ENCODE peak calls at places on chromosome 3, in seven cellular contexts. One of them, this sample, is unnamed.

GRCh38 chr3:127618891-127619290 is 10.1 kb upstream of the PODXL2 start:
- DNase-seq in left ventricle myocardium superior: no peak
- DNase-seq in SK-N-DZ: no peak
- DNase-seq in activated CD8-positive, alpha-beta T cell treated with anti-CD3 and anti-CD28 coated beads, Interleukin-2, amount 10 ng/mL, durations not matched to agents 7 days and 5 days: no peak
- DNase-seq in stimulated activated CD4-positive, alpha-beta T cell treated with anti-CD3 and anti-CD28 coated beads, Interleukin-12 subunit alpha, Interleukin-12 subunit beta, amount 100 ng/mL, for 4 hours: no peak
- DNase-seq in brain microvascular endothelial cell: no peak
- DNase-seq in GM20000: no peak
- DNase-seq in this sample: no peak

GRCh38 chr3:70550723-70551319 is 238.4 kb upstream of the MDFIC2 start:
- DNase-seq in SK-N-DZ: peak; percentile 2
- DNase-seq in brain microvascular endothelial cell: peak; percentile 73
- DNase-seq in stimulated activated CD4-positive, alpha-beta T cell treated with anti-CD3 and anti-CD28 coated beads, Interleukin-12 subunit alpha, Interleukin-12 subunit beta, amount 100 ng/mL, for 4 hours: peak; percentile 80
- DNase-seq in GM20000: no peak
- DNase-seq in left ventricle myocardium superior: peak; percentile 78
- DNase-seq in activated CD8-positive, alpha-beta T cell treated with anti-CD3 and anti-CD28 coated beads, Interleukin-2, amount 10 ng/mL, durations not matched to agents 7 days and 5 days: peak; percentile 78
- DNase-seq in this sample: peak; percentile 77

GRCh38 chr3:27630892-27631291 is 91.2 kb downstream of the EOMES start:
- DNase-seq in activated CD8-positive, alpha-beta T cell treated with anti-CD3 and anti-CD28 coated beads, Interleukin-2, amount 10 ng/mL, durations not matched to agents 7 days and 5 days: no peak
- DNase-seq in SK-N-DZ: no peak
- DNase-seq in brain microvascular endothelial cell: no peak
- DNase-seq in GM20000: peak; percentile 27
- DNase-seq in left ventricle myocardium superior: no peak
- DNase-seq in stimulated activated CD4-positive, alpha-beta T cell treated with anti-CD3 and anti-CD28 coated beads, Interleukin-12 subunit alpha, Interleukin-12 subunit beta, amount 100 ng/mL, for 4 hours: no peak
- DNase-seq in this sample: no peak

GRCh38 chr3:61315874-61316273 is 64.6 kb upstream of the FHIT start:
- DNase-seq in left ventricle myocardium superior: peak; percentile 40
- DNase-seq in activated CD8-positive, alpha-beta T cell treated with anti-CD3 and anti-CD28 coated beads, Interleukin-2, amount 10 ng/mL, durations not matched to agents 7 days and 5 days: no peak
- DNase-seq in stimulated activated CD4-positive, alpha-beta T cell treated with anti-CD3 and anti-CD28 coated beads, Interleukin-12 subunit alpha, Interleukin-12 subunit beta, amount 100 ng/mL, for 4 hours: no peak
- DNase-seq in GM20000: no peak
- DNase-seq in SK-N-DZ: no peak
- DNase-seq in brain microvascular endothelial cell: peak; percentile 22
- DNase-seq in this sample: no peak

GRCh38 chr3:159560214-159561004 is 428.2 kb upstream of the IL12A start:
- DNase-seq in GM20000: no peak
- DNase-seq in activated CD8-positive, alpha-beta T cell treated with anti-CD3 and anti-CD28 coated beads, Interleukin-2, amount 10 ng/mL, durations not matched to agents 7 days and 5 days: no peak
- DNase-seq in SK-N-DZ: no peak
- DNase-seq in left ventricle myocardium superior: no peak
- DNase-seq in brain microvascular endothelial cell: no peak
- DNase-seq in stimulated activated CD4-positive, alpha-beta T cell treated with anti-CD3 and anti-CD28 coated beads, Interleukin-12 subunit alpha, Interleukin-12 subunit beta, amount 100 ng/mL, for 4 hours: no peak
- DNase-seq in this sample: no peak

GRCh38 chr3:46926039-46926438 is 48.5 kb downstream of the PTH1R start:
- DNase-seq in SK-N-DZ: no peak
- DNase-seq in brain microvascular endothelial cell: peak; percentile 62
- DNase-seq in GM20000: no peak
- DNase-seq in activated CD8-positive, alpha-beta T cell treated with anti-CD3 and anti-CD28 coated beads, Interleukin-2, amount 10 ng/mL, durations not matched to agents 7 days and 5 days: no peak
- DNase-seq in left ventricle myocardium superior: no peak
- DNase-seq in stimulated activated CD4-positive, alpha-beta T cell treated with anti-CD3 and anti-CD28 coated beads, Interleukin-12 subunit alpha, Interleukin-12 subunit beta, amount 100 ng/mL, for 4 hours: no peak
- DNase-seq in this sample: no peak

GRCh38 chr3:105511031-105511430 is 144.3 kb downstream of the ALCAM start:
- DNase-seq in left ventricle myocardium superior: no peak
- DNase-seq in GM20000: no peak
- DNase-seq in SK-N-DZ: no peak
- DNase-seq in activated CD8-positive, alpha-beta T cell treated with anti-CD3 and anti-CD28 coated beads, Interleukin-2, amount 10 ng/mL, durations not matched to agents 7 days and 5 days: no peak
- DNase-seq in brain microvascular endothelial cell: no peak
- DNase-seq in stimulated activated CD4-positive, alpha-beta T cell treated with anti-CD3 and anti-CD28 coated beads, Interleukin-12 subunit alpha, Interleukin-12 subunit beta, amount 100 ng/mL, for 4 hours: no peak
- DNase-seq in this sample: no peak

GRCh38 chr3:187739561-187740445 is 5.5 kb downstream of the BCL6 start:
- DNase-seq in stimulated activated CD4-positive, alpha-beta T cell treated with anti-CD3 and anti-CD28 coated beads, Interleukin-12 subunit alpha, Interleukin-12 subunit beta, amount 100 ng/mL, for 4 hours: peak; percentile 74
- DNase-seq in brain microvascular endothelial cell: peak; percentile 86
- DNase-seq in left ventricle myocardium superior: peak; percentile 89
- DNase-seq in GM20000: peak; percentile 81
- DNase-seq in SK-N-DZ: peak; percentile 84
- DNase-seq in activated CD8-positive, alpha-beta T cell treated with anti-CD3 and anti-CD28 coated beads, Interleukin-2, amount 10 ng/mL, durations not matched to agents 7 days and 5 days: peak; percentile 85
- DNase-seq in this sample: peak; percentile 76

GRCh38 chr3:151976211-151977050 is 103.0 kb downstream of the SUCNR1 start:
- DNase-seq in SK-N-DZ: peak; percentile 11
- DNase-seq in GM20000: no peak
- DNase-seq in brain microvascular endothelial cell: peak; percentile 95
- DNase-seq in stimulated activated CD4-positive, alpha-beta T cell treated with anti-CD3 and anti-CD28 coated beads, Interleukin-12 subunit alpha, Interleukin-12 subunit beta, amount 100 ng/mL, for 4 hours: no peak
- DNase-seq in left ventricle myocardium superior: no peak
- DNase-seq in activated CD8-positive, alpha-beta T cell treated with anti-CD3 and anti-CD28 coated beads, Interleukin-2, amount 10 ng/mL, durations not matched to agents 7 days and 5 days: no peak
- DNase-seq in this sample: no peak

GRCh38 chr3:101868534-101869464 is 19.5 kb downstream of the NFKBIZ start:
- DNase-seq in SK-N-DZ: no peak
- DNase-seq in brain microvascular endothelial cell: peak; percentile 49
- DNase-seq in GM20000: no peak
- DNase-seq in stimulated activated CD4-positive, alpha-beta T cell treated with anti-CD3 and anti-CD28 coated beads, Interleukin-12 subunit alpha, Interleukin-12 subunit beta, amount 100 ng/mL, for 4 hours: no peak
- DNase-seq in left ventricle myocardium superior: peak; percentile 37
- DNase-seq in activated CD8-positive, alpha-beta T cell treated with anti-CD3 and anti-CD28 coated beads, Interleukin-2, amount 10 ng/mL, durations not matched to agents 7 days and 5 days: no peak
- DNase-seq in this sample: no peak

GRCh38 chr3:187746479-187747335 is 1.4 kb upstream of the BCL6 start:
- DNase-seq in stimulated activated CD4-positive, alpha-beta T cell treated with anti-CD3 and anti-CD28 coated beads, Interleukin-12 subunit alpha, Interleukin-12 subunit beta, amount 100 ng/mL, for 4 hours: no peak
- DNase-seq in brain microvascular endothelial cell: peak; percentile 42
- DNase-seq in left ventricle myocardium superior: no peak
- DNase-seq in activated CD8-positive, alpha-beta T cell treated with anti-CD3 and anti-CD28 coated beads, Interleukin-2, amount 10 ng/mL, durations not matched to agents 7 days and 5 days: peak; percentile 53
- DNase-seq in GM20000: no peak
- DNase-seq in SK-N-DZ: no peak
- DNase-seq in this sample: no peak

GRCh38 chr3:151875759-151876158 is 2.3 kb downstream of the SUCNR1 start:
- DNase-seq in brain microvascular endothelial cell: no peak
- DNase-seq in SK-N-DZ: no peak
- DNase-seq in GM20000: peak; percentile 4
- DNase-seq in activated CD8-positive, alpha-beta T cell treated with anti-CD3 and anti-CD28 coated beads, Interleukin-2, amount 10 ng/mL, durations not matched to agents 7 days and 5 days: no peak
- DNase-seq in left ventricle myocardium superior: no peak
- DNase-seq in stimulated activated CD4-positive, alpha-beta T cell treated with anti-CD3 and anti-CD28 coated beads, Interleukin-12 subunit alpha, Interleukin-12 subunit beta, amount 100 ng/mL, for 4 hours: no peak
- DNase-seq in this sample: no peak

GRCh38 chr3:160860346-160860745 is 104.3 kb downstream of the PPM1L start:
- DNase-seq in SK-N-DZ: no peak
- DNase-seq in GM20000: no peak
- DNase-seq in activated CD8-positive, alpha-beta T cell treated with anti-CD3 and anti-CD28 coated beads, Interleukin-2, amount 10 ng/mL, durations not matched to agents 7 days and 5 days: no peak
- DNase-seq in stimulated activated CD4-positive, alpha-beta T cell treated with anti-CD3 and anti-CD28 coated beads, Interleukin-12 subunit alpha, Interleukin-12 subunit beta, amount 100 ng/mL, for 4 hours: no peak
- DNase-seq in left ventricle myocardium superior: no peak
- DNase-seq in brain microvascular endothelial cell: no peak
- DNase-seq in this sample: no peak

GRCh38 chr3:10204921-10205320 is 40.2 kb downstream of the IRAK2 start:
- DNase-seq in SK-N-DZ: no peak
- DNase-seq in brain microvascular endothelial cell: no peak
- DNase-seq in activated CD8-positive, alpha-beta T cell treated with anti-CD3 and anti-CD28 coated beads, Interleukin-2, amount 10 ng/mL, durations not matched to agents 7 days and 5 days: no peak
- DNase-seq in GM20000: no peak
- DNase-seq in stimulated activated CD4-positive, alpha-beta T cell treated with anti-CD3 and anti-CD28 coated beads, Interleukin-12 subunit alpha, Interleukin-12 subunit beta, amount 100 ng/mL, for 4 hours: no peak
- DNase-seq in left ventricle myocardium superior: no peak
- DNase-seq in this sample: no peak

GRCh38 chr3:192847918-192848317 is 69.7 kb downstream of the MB21D2 start:
- DNase-seq in brain microvascular endothelial cell: no peak
- DNase-seq in GM20000: no peak
- DNase-seq in left ventricle myocardium superior: no peak
- DNase-seq in SK-N-DZ: no peak
- DNase-seq in stimulated activated CD4-positive, alpha-beta T cell treated with anti-CD3 and anti-CD28 coated beads, Interleukin-12 subunit alpha, Interleukin-12 subunit beta, amount 100 ng/mL, for 4 hours: no peak
- DNase-seq in activated CD8-positive, alpha-beta T cell treated with anti-CD3 and anti-CD28 coated beads, Interleukin-2, amount 10 ng/mL, durations not matched to agents 7 days and 5 days: no peak
- DNase-seq in this sample: no peak